ENCODE peak calls at places on chromosomes 2 and 18, in ten cellular contexts. One of them, this sample, is unnamed.

GRCh38 chr2:44679584-44679983 is 261.9 kb upstream of the SIX3 start:
- DNase-seq in GDM1: no peak
- DNase-seq in posterior cingulate gyrus: no peak
- DNase-seq in HEK293T: no peak
- DNase-seq in GM03348: no peak
- DNase-seq in stimulated activated CD4-positive, alpha-beta T cell treated with anti-CD3 and anti-CD28 coated beads, Interleukin-15, amount 100 ng/mL, for 24 hours: no peak
- DNase-seq in frontal cortex: no peak
- DNase-seq in epithelial cell of esophagus: no peak
- DNase-seq in KG1: no peak
- DNase-seq in cardiac muscle cell: no peak
- DNase-seq in this sample: no peak

GRCh38 chr2:108637304-108637669 is 82.0 kb upstream of the RANBP2 start:
- DNase-seq in GM03348: peak
- DNase-seq in epithelial cell of esophagus: no peak
- DNase-seq in stimulated activated CD4-positive, alpha-beta T cell treated with anti-CD3 and anti-CD28 coated beads, Interleukin-15, amount 100 ng/mL, for 24 hours: no peak
- DNase-seq in frontal cortex: peak
- DNase-seq in posterior cingulate gyrus: no peak
- DNase-seq in cardiac muscle cell: peak
- DNase-seq in GDM1: no peak
- DNase-seq in KG1: no peak
- DNase-seq in HEK293T: no peak
- DNase-seq in this sample: no peak

GRCh38 chr2:39954346-39954745 is 175.3 kb upstream of the THUMPD2 start:
- DNase-seq in cardiac muscle cell: no peak
- DNase-seq in HEK293T: no peak
- DNase-seq in stimulated activated CD4-positive, alpha-beta T cell treated with anti-CD3 and anti-CD28 coated beads, Interleukin-15, amount 100 ng/mL, for 24 hours: no peak
- DNase-seq in GDM1: no peak
- DNase-seq in frontal cortex: no peak
- DNase-seq in GM03348: peak
- DNase-seq in posterior cingulate gyrus: no peak
- DNase-seq in KG1: no peak
- DNase-seq in epithelial cell of esophagus: no peak
- DNase-seq in this sample: no peak

GRCh38 chr2:5777089-5777488 is 84.9 kb downstream of the SOX11 start:
- DNase-seq in frontal cortex: no peak
- DNase-seq in posterior cingulate gyrus: no peak
- DNase-seq in epithelial cell of esophagus: peak
- DNase-seq in cardiac muscle cell: no peak
- DNase-seq in stimulated activated CD4-positive, alpha-beta T cell treated with anti-CD3 and anti-CD28 coated beads, Interleukin-15, amount 100 ng/mL, for 24 hours: no peak
- DNase-seq in KG1: no peak
- DNase-seq in GDM1: no peak
- DNase-seq in GM03348: no peak
- DNase-seq in HEK293T: no peak
- DNase-seq in this sample: no peak

GRCh38 chr2:186641807-186642321 is 52.0 kb upstream of the FAM171B start:
- DNase-seq in posterior cingulate gyrus: no peak
- DNase-seq in GM03348: peak
- DNase-seq in frontal cortex: no peak
- DNase-seq in HEK293T: peak
- DNase-seq in stimulated activated CD4-positive, alpha-beta T cell treated with anti-CD3 and anti-CD28 coated beads, Interleukin-15, amount 100 ng/mL, for 24 hours: peak
- DNase-seq in KG1: peak
- DNase-seq in GDM1: peak
- DNase-seq in cardiac muscle cell: peak
- DNase-seq in epithelial cell of esophagus: peak
- DNase-seq in this sample: peak

GRCh38 chr2:239253705-239254104 is 147.1 kb downstream of the HDAC4 start:
- DNase-seq in GDM1: no peak
- DNase-seq in KG1: no peak
- DNase-seq in HEK293T: no peak
- DNase-seq in cardiac muscle cell: no peak
- DNase-seq in stimulated activated CD4-positive, alpha-beta T cell treated with anti-CD3 and anti-CD28 coated beads, Interleukin-15, amount 100 ng/mL, for 24 hours: no peak
- DNase-seq in posterior cingulate gyrus: peak
- DNase-seq in GM03348: no peak
- DNase-seq in frontal cortex: no peak
- DNase-seq in epithelial cell of esophagus: no peak
- DNase-seq in this sample: no peak

GRCh38 chr18:57942493-57942892 is 101.5 kb upstream of the NEDD4L start:
- DNase-seq in GDM1: no peak
- DNase-seq in stimulated activated CD4-positive, alpha-beta T cell treated with anti-CD3 and anti-CD28 coated beads, Interleukin-15, amount 100 ng/mL, for 24 hours: no peak
- DNase-seq in HEK293T: no peak
- DNase-seq in frontal cortex: no peak
- DNase-seq in GM03348: no peak
- DNase-seq in KG1: no peak
- DNase-seq in epithelial cell of esophagus: no peak
- DNase-seq in posterior cingulate gyrus: no peak
- DNase-seq in cardiac muscle cell: no peak
- DNase-seq in this sample: no peak

GRCh38 chr2:226652388-226652787 is 147.2 kb downstream of the IRS1 start:
- DNase-seq in stimulated activated CD4-positive, alpha-beta T cell treated with anti-CD3 and anti-CD28 coated beads, Interleukin-15, amount 100 ng/mL, for 24 hours: no peak
- DNase-seq in cardiac muscle cell: peak
- DNase-seq in frontal cortex: no peak
- DNase-seq in posterior cingulate gyrus: no peak
- DNase-seq in GM03348: peak
- DNase-seq in GDM1: no peak
- DNase-seq in epithelial cell of esophagus: peak
- DNase-seq in HEK293T: no peak
- DNase-seq in KG1: no peak
- DNase-seq in this sample: no peak

GRCh38 chr2:178761759-178762371 is 45.4 kb downstream of the TTN start:
- DNase-seq in cardiac muscle cell: peak
- DNase-seq in epithelial cell of esophagus: peak
- DNase-seq in GDM1: no peak
- DNase-seq in posterior cingulate gyrus: no peak
- DNase-seq in HEK293T: peak
- DNase-seq in stimulated activated CD4-positive, alpha-beta T cell treated with anti-CD3 and anti-CD28 coated beads, Interleukin-15, amount 100 ng/mL, for 24 hours: peak
- DNase-seq in frontal cortex: no peak
- DNase-seq in GM03348: peak
- DNase-seq in KG1: peak
- DNase-seq in this sample: no peak

GRCh38 chr2:151959203-151959602 is 131.0 kb upstream of the ARL5A start:
- DNase-seq in stimulated activated CD4-positive, alpha-beta T cell treated with anti-CD3 and anti-CD28 coated beads, Interleukin-15, amount 100 ng/mL, for 24 hours: no peak
- DNase-seq in cardiac muscle cell: no peak
- DNase-seq in epithelial cell of esophagus: peak
- DNase-seq in frontal cortex: no peak
- DNase-seq in GDM1: no peak
- DNase-seq in KG1: no peak
- DNase-seq in HEK293T: no peak
- DNase-seq in posterior cingulate gyrus: no peak
- DNase-seq in GM03348: no peak
- DNase-seq in this sample: no peak

GRCh38 chr18:26549486-26550435 is 1.4 kb upstream of the KCTD1 start:
- DNase-seq in stimulated activated CD4-positive, alpha-beta T cell treated with anti-CD3 and anti-CD28 coated beads, Interleukin-15, amount 100 ng/mL, for 24 hours: peak
- DNase-seq in posterior cingulate gyrus: peak
- DNase-seq in cardiac muscle cell: peak
- DNase-seq in epithelial cell of esophagus: peak
- DNase-seq in HEK293T: peak
- DNase-seq in GDM1: no peak
- DNase-seq in GM03348: peak
- DNase-seq in KG1: no peak
- DNase-seq in frontal cortex: peak
- DNase-seq in this sample: peak

GRCh38 chr2:85871494-85872164 is 17.2 kb downstream of the ST3GAL5 start:
- DNase-seq in frontal cortex: no peak
- DNase-seq in GM03348: no peak
- DNase-seq in GDM1: no peak
- DNase-seq in HEK293T: no peak
- DNase-seq in KG1: no peak
- DNase-seq in posterior cingulate gyrus: no peak
- DNase-seq in epithelial cell of esophagus: no peak
- DNase-seq in cardiac muscle cell: no peak
- DNase-seq in stimulated activated CD4-positive, alpha-beta T cell treated with anti-CD3 and anti-CD28 coated beads, Interleukin-15, amount 100 ng/mL, for 24 hours: no peak
- DNase-seq in this sample: no peak

GRCh38 chr18:10923225-10923624 is 226.1 kb downstream of the PIEZO2 start:
- DNase-seq in stimulated activated CD4-positive, alpha-beta T cell treated with anti-CD3 and anti-CD28 coated beads, Interleukin-15, amount 100 ng/mL, for 24 hours: no peak
- DNase-seq in posterior cingulate gyrus: no peak
- DNase-seq in GM03348: no peak
- DNase-seq in HEK293T: no peak
- DNase-seq in GDM1: no peak
- DNase-seq in cardiac muscle cell: no peak
- DNase-seq in epithelial cell of esophagus: no peak
- DNase-seq in KG1: no peak
- DNase-seq in frontal cortex: no peak
- DNase-seq in this sample: no peak

GRCh38 chr2:150587547-150588209 is 100.2 kb upstream of the RND3 start:
- DNase-seq in posterior cingulate gyrus: no peak
- DNase-seq in HEK293T: peak
- DNase-seq in cardiac muscle cell: peak
- DNase-seq in KG1: no peak
- DNase-seq in stimulated activated CD4-positive, alpha-beta T cell treated with anti-CD3 and anti-CD28 coated beads, Interleukin-15, amount 100 ng/mL, for 24 hours: no peak
- DNase-seq in frontal cortex: no peak
- DNase-seq in GDM1: no peak
- DNase-seq in epithelial cell of esophagus: no peak
- DNase-seq in GM03348: peak
- DNase-seq in this sample: no peak

GRCh38 chr2:172394008-172394407 is 33.4 kb upstream of the ITGA6 start:
- DNase-seq in cardiac muscle cell: no peak
- DNase-seq in epithelial cell of esophagus: no peak
- DNase-seq in posterior cingulate gyrus: no peak
- DNase-seq in frontal cortex: no peak
- DNase-seq in stimulated activated CD4-positive, alpha-beta T cell treated with anti-CD3 and anti-CD28 coated beads, Interleukin-15, amount 100 ng/mL, for 24 hours: no peak
- DNase-seq in KG1: no peak
- DNase-seq in GM03348: no peak
- DNase-seq in HEK293T: no peak
- DNase-seq in GDM1: peak
- DNase-seq in this sample: no peak

GRCh38 chr2:202072226-202072625 is 829 bp upstream of the KIAA2012 start:
- DNase-seq in posterior cingulate gyrus: no peak
- DNase-seq in frontal cortex: no peak
- DNase-seq in epithelial cell of esophagus: peak
- DNase-seq in KG1: no peak
- DNase-seq in GM03348: no peak
- DNase-seq in GDM1: no peak
- DNase-seq in HEK293T: peak
- DNase-seq in stimulated activated CD4-positive, alpha-beta T cell treated with anti-CD3 and anti-CD28 coated beads, Interleukin-15, amount 100 ng/mL, for 24 hours: no peak
- DNase-seq in cardiac muscle cell: no peak
- DNase-seq in this sample: no peak

GRCh38 chr2:74312913-74313312 is 30.3 kb downstream of the SLC4A5 start:
- DNase-seq in posterior cingulate gyrus: no peak
- DNase-seq in cardiac muscle cell: no peak
- DNase-seq in frontal cortex: no peak
- DNase-seq in KG1: no peak
- DNase-seq in epithelial cell of esophagus: no peak
- DNase-seq in stimulated activated CD4-positive, alpha-beta T cell treated with anti-CD3 and anti-CD28 coated beads, Interleukin-15, amount 100 ng/mL, for 24 hours: no peak
- DNase-seq in HEK293T: no peak
- DNase-seq in GM03348: no peak
- DNase-seq in GDM1: no peak
- DNase-seq in this sample: no peak

GRCh38 chr2:58046585-58047372 is at the start of gene VRK2:
- DNase-seq in frontal cortex: peak
- DNase-seq in GDM1: peak
- DNase-seq in cardiac muscle cell: peak
- DNase-seq in epithelial cell of esophagus: peak
- DNase-seq in KG1: peak
- DNase-seq in posterior cingulate gyrus: peak
- DNase-seq in HEK293T: peak
- DNase-seq in GM03348: peak
- DNase-seq in stimulated activated CD4-positive, alpha-beta T cell treated with anti-CD3 and anti-CD28 coated beads, Interleukin-15, amount 100 ng/mL, for 24 hours: peak
- DNase-seq in this sample: peak

GRCh38 chr2:102761763-102762162 is at the start of gene TMEM182:
- DNase-seq in stimulated activated CD4-positive, alpha-beta T cell treated with anti-CD3 and anti-CD28 coated beads, Interleukin-15, amount 100 ng/mL, for 24 hours: no peak
- DNase-seq in cardiac muscle cell: no peak
- DNase-seq in GDM1: no peak
- DNase-seq in GM03348: no peak
- DNase-seq in frontal cortex: no peak
- DNase-seq in posterior cingulate gyrus: no peak
- DNase-seq in KG1: no peak
- DNase-seq in epithelial cell of esophagus: no peak
- DNase-seq in HEK293T: no peak
- DNase-seq in this sample: no peak

GRCh38 chr18:58785171-58785805 is 79.4 kb upstream of the ZNF532 start:
- DNase-seq in posterior cingulate gyrus: no peak
- DNase-seq in GM03348: peak
- DNase-seq in frontal cortex: no peak
- DNase-seq in epithelial cell of esophagus: peak
- DNase-seq in HEK293T: no peak
- DNase-seq in GDM1: no peak
- DNase-seq in stimulated activated CD4-positive, alpha-beta T cell treated with anti-CD3 and anti-CD28 coated beads, Interleukin-15, amount 100 ng/mL, for 24 hours: no peak
- DNase-seq in cardiac muscle cell: peak
- DNase-seq in KG1: no peak
- DNase-seq in this sample: peak

GRCh38 chr2:206832886-206833285 is 67.5 kb downstream of the FASTKD2 start:
- DNase-seq in cardiac muscle cell: peak
- DNase-seq in stimulated activated CD4-positive, alpha-beta T cell treated with anti-CD3 and anti-CD28 coated beads, Interleukin-15, amount 100 ng/mL, for 24 hours: no peak
- DNase-seq in GDM1: no peak
- DNase-seq in KG1: no peak
- DNase-seq in posterior cingulate gyrus: no peak
- DNase-seq in frontal cortex: no peak
- DNase-seq in GM03348: no peak
- DNase-seq in HEK293T: no peak
- DNase-seq in epithelial cell of esophagus: no peak
- DNase-seq in this sample: no peak

GRCh38 chr2:122101319-122101718 is 345.9 kb downstream of the TSN start:
- DNase-seq in epithelial cell of esophagus: no peak
- DNase-seq in KG1: no peak
- DNase-seq in frontal cortex: no peak
- DNase-seq in GDM1: no peak
- DNase-seq in GM03348: no peak
- DNase-seq in HEK293T: no peak
- DNase-seq in stimulated activated CD4-positive, alpha-beta T cell treated with anti-CD3 and anti-CD28 coated beads, Interleukin-15, amount 100 ng/mL, for 24 hours: no peak
- DNase-seq in posterior cingulate gyrus: no peak
- DNase-seq in cardiac muscle cell: no peak
- DNase-seq in this sample: no peak

GRCh38 chr2:233435436-233436190 is 81.3 kb downstream of the DGKD start:
- DNase-seq in KG1: no peak
- DNase-seq in epithelial cell of esophagus: no peak
- DNase-seq in GM03348: no peak
- DNase-seq in stimulated activated CD4-positive, alpha-beta T cell treated with anti-CD3 and anti-CD28 coated beads, Interleukin-15, amount 100 ng/mL, for 24 hours: no peak
- DNase-seq in cardiac muscle cell: no peak
- DNase-seq in frontal cortex: no peak
- DNase-seq in HEK293T: no peak
- DNase-seq in GDM1: no peak
- DNase-seq in posterior cingulate gyrus: no peak
- DNase-seq in this sample: no peak

GRCh38 chr2:20403693-20404381 is 43.0 kb upstream of the RHOB start:
- DNase-seq in GDM1: no peak
- DNase-seq in cardiac muscle cell: no peak
- DNase-seq in frontal cortex: no peak
- DNase-seq in epithelial cell of esophagus: no peak
- DNase-seq in KG1: no peak
- DNase-seq in stimulated activated CD4-positive, alpha-beta T cell treated with anti-CD3 and anti-CD28 coated beads, Interleukin-15, amount 100 ng/mL, for 24 hours: no peak
- DNase-seq in GM03348: no peak
- DNase-seq in posterior cingulate gyrus: no peak
- DNase-seq in HEK293T: no peak
- DNase-seq in this sample: no peak

GRCh38 chr2:219736196-219736595 is 108.8 kb downstream of the SLC4A3 start:
- DNase-seq in cardiac muscle cell: peak
- DNase-seq in posterior cingulate gyrus: no peak
- DNase-seq in GDM1: no peak
- DNase-seq in HEK293T: peak
- DNase-seq in KG1: peak
- DNase-seq in frontal cortex: no peak
- DNase-seq in stimulated activated CD4-positive, alpha-beta T cell treated with anti-CD3 and anti-CD28 coated beads, Interleukin-15, amount 100 ng/mL, for 24 hours: no peak
- DNase-seq in epithelial cell of esophagus: peak
- DNase-seq in GM03348: peak
- DNase-seq in this sample: no peak

GRCh38 chr18:48167901-48168300 is 237.4 kb upstream of the SMAD2 start:
- DNase-seq in GM03348: no peak
- DNase-seq in posterior cingulate gyrus: no peak
- DNase-seq in frontal cortex: no peak
- DNase-seq in GDM1: no peak
- DNase-seq in cardiac muscle cell: no peak
- DNase-seq in KG1: no peak
- DNase-seq in epithelial cell of esophagus: no peak
- DNase-seq in stimulated activated CD4-positive, alpha-beta T cell treated with anti-CD3 and anti-CD28 coated beads, Interleukin-15, amount 100 ng/mL, for 24 hours: no peak
- DNase-seq in HEK293T: no peak
- DNase-seq in this sample: peak